ENCODE peak calls at places on chromosomes 5 and 9, in ten cellular contexts. N is esophagus muscularis mucosa, Z is stomach, D is GM12891, F is ovary, U is breast epithelium, G is Peyer's patch, T is body of pancreas, H is adrenal gland, W is HCT116. L is an unnamed sample.

GRCh38 chr9:23538060-23538387 is 288.0 kb downstream of the ELAVL2 start:
- DNase-seq in N (no peak), Z (no peak), D (no peak), F (no peak), U (no peak), G (no peak), T (no peak), H (no peak), W (no peak), L (no peak)

GRCh38 chr9:70553718-70554673 is 139.5 kb upstream of the KLF9 start:
- DNase-seq in N (no peak), Z (no peak), D (no peak), F (no peak), U (no peak), G (no peak), T (peak; percentile 21), H (no peak), W (no peak), L (no peak)

GRCh38 chr5:163401271-163401670 is 36.1 kb upstream of the CCNG1 start:
- DNase-seq in N (no peak), Z (no peak), D (no peak), F (no peak), U (no peak), G (no peak), T (no peak), H (no peak), W (no peak), L (no peak)

GRCh38 chr9:134150557-134151214 is 13.7 kb downstream of the RNU6ATAC start:
- DNase-seq in N (no peak), Z (no peak), D (no peak), F (no peak), U (no peak), G (no peak), T (no peak), H (no peak), W (no peak), L (no peak)

GRCh38 chr5:64505769-64506566 is at the start of gene RGS7BP:
- DNase-seq in N (no peak), Z (peak; percentile 29), D (peak; percentile 14), F (peak; percentile 69), U (no peak), G (no peak), T (peak; percentile 20), H (peak; percentile 63), W (no peak), L (no peak)

GRCh38 chr9:135212961-135213360 is 125.5 kb downstream of the OLFM1 start:
- DNase-seq in N (no peak), Z (no peak), D (no peak), F (no peak), U (no peak), G (no peak), T (peak; percentile 3), H (no peak), W (no peak), L (no peak)

GRCh38 chr5:59768204-59769040 is 125.1 kb downstream of the PDE4D start:
- DNase-seq in N (no peak), Z (peak; percentile 76), D (no peak), F (peak; percentile 37), U (no peak), G (peak; percentile 50), T (peak; percentile 71), H (peak; percentile 47), W (no peak), L (peak; percentile 7)

GRCh38 chr9:16883586-16883985 is 13.1 kb upstream of the BNC2 start:
- DNase-seq in N (no peak), Z (no peak), D (no peak), F (no peak), U (no peak), G (no peak), T (no peak), H (no peak), W (no peak), L (no peak)

GRCh38 chr9:87497604-87498045 is at the start of gene DAPK1:
- DNase-seq in N (no peak), Z (peak; percentile 79), D (peak; percentile 29), F (peak; percentile 84), U (no peak), G (no peak), T (peak; percentile 80), H (peak; percentile 26), W (peak; percentile 23), L (peak; percentile 88)

GRCh38 chr9:87498816-87499454 is 1.3 kb downstream of the DAPK1 start:
- DNase-seq in N (no peak), Z (no peak), D (no peak), F (no peak), U (no peak), G (no peak), T (no peak), H (no peak), W (no peak), L (peak; percentile 47)

GRCh38 chr9:87499455-87500015 is 1.9 kb downstream of the DAPK1 start:
- DNase-seq in N (no peak), Z (no peak), D (no peak), F (no peak), U (no peak), G (no peak), T (no peak), H (no peak), W (no peak), L (no peak)

GRCh38 chr9:87497080-87497603 is 525 bp upstream of the DAPK1 start:
- DNase-seq in N (no peak), Z (no peak), D (no peak), F (no peak), U (no peak), G (no peak), T (no peak), H (no peak), W (no peak), L (no peak)

GRCh38 chr9:87498046-87498815 is 564 bp downstream of the DAPK1 start:
- DNase-seq in N (no peak), Z (peak; percentile 57), D (peak; percentile 23), F (peak; percentile 74), U (no peak), G (no peak), T (peak; percentile 72), H (peak; percentile 20), W (no peak), L (peak; percentile 84)
- TF ChIP-seq POLR2A in N (no peak), Z (no peak), D (no peak), F (no peak), U (no peak), G (no peak), T (peak; percentile 71), H (no peak), W (no peak), L (no peak)

GRCh38 chr9:129143461-129143927 is 32.3 kb downstream of the PTPA start:
- DNase-seq in N (no peak), Z (no peak), D (no peak), F (peak; percentile 94), U (no peak), G (no peak), T (peak; percentile 69), H (peak; percentile 80), W (no peak), L (no peak)

GRCh38 chr9:129146441-129146933 is 31.6 kb downstream of the IER5L start:
- DNase-seq in N (no peak), Z (no peak), D (no peak), F (peak; percentile 70), U (no peak), G (no peak), T (no peak), H (no peak), W (no peak), L (no peak)

GRCh38 chr9:129148463-129149204 is 29.4 kb downstream of the IER5L start:
- DNase-seq in N (no peak), Z (no peak), D (no peak), F (no peak), U (no peak), G (no peak), T (no peak), H (no peak), W (no peak), L (no peak)

GRCh38 chr9:129145316-129145715 is 32.7 kb downstream of the IER5L start:
- DNase-seq in N (no peak), Z (no peak), D (no peak), F (peak; percentile 58), U (no peak), G (no peak), T (no peak), H (no peak), W (no peak), L (no peak)

GRCh38 chr9:129145841-129146292 is 32.2 kb downstream of the IER5L start:
- DNase-seq in N (no peak), Z (no peak), D (no peak), F (peak; percentile 89), U (no peak), G (no peak), T (no peak), H (no peak), W (no peak), L (no peak)
- TF ChIP-seq POLR2A in N (no peak), Z (no peak), D (no peak), F (no peak), U (no peak), G (no peak), T (no peak), H (no peak), W (no peak), L (no peak)

DNA sequence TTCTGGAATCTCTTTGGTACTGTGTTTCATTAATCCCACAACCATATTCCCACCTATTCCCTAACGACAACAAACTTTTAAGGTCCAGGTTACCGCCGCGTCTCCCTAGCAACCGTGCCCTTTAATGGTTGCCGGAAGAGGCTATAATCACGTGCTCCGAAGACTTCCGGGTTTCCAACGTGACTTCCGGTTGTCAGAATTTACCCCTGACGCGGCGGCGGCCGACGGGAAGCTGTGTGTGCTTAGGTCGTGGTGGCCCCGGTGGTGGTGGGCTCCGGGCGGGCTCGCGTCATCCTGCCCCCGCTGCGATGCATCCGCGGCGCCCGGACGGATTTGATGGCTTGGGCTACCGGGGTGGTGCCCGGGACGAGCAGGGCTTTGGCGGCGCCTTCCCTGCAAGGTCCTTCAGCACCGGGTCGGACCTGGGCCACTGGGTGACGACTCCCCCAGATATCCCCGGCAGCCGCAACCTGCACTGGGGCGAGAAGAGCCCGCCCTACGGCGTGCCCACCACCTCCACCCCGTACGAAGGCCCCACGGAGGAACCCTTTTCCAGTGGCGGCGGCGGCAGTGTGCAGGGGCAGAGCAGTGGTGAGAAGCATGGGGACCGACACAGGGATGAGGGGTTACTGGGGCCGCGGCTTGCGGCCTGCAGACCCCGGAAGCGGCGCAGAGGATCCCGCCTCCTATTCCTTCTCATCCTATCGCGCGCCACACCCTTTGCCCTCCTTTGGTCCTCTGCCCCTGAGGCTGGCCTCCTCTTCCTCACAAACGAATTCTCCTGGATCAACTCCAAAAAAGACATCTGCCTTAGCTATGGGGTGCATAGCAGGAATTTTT is at the start of gene SLC25A46:
- DNase-seq in N (peak; percentile 98), Z (peak; percentile 88), D (peak; percentile 58), F (peak; percentile 86), U (peak; percentile 77), G (peak; percentile 90), T (peak; percentile 83), H (peak; percentile 88), W (peak; percentile 78), L (peak; percentile 92)
- TF ChIP-seq POLR2A in N (peak; percentile 34), Z (no peak), D (peak; percentile 83), F (peak; percentile 48), U (no peak), G (peak; percentile 47), T (peak; percentile 76), H (peak; percentile 54), W (no peak), L (peak; percentile 82)

DNA sequence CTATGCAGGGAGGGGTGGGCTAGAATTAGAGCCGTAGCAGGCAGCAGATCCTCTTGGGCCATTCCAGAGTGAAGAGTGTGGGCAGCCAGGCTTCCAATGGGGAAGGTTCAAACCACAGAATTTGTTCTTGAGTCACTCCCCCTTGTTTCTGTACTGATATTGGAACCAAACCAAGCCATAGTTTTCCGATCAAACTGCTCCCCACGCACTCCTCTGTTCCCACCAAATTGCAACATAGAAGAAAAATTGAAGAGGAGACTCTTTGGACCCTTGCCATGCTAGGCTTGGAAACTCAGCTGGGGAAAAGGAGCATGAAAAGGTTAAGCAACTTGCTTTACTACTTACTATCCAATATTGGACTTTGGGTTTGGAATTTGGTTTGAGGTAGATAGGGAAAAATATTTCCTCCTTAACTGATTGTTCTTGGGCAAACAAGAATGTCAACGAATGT is 165.8 kb upstream of the NR3C1 start:
- DNase-seq in N (no peak), Z (no peak), D (no peak), F (no peak), U (no peak), G (no peak), T (no peak), H (no peak), W (no peak), L (no peak)
- TF ChIP-seq POLR2A in N (no peak), Z (no peak), D (no peak), F (no peak), U (no peak), G (no peak), T (no peak), H (no peak), W (no peak), L (no peak)